ENCODE peak calls at places on chromosomes 13 and 19, in six cellular contexts. E is tibial nerve, D is esophagus squamous epithelium, A is IMR-90, R is A549, J is ovary. K is an unnamed sample.

GRCh38 chr13:65656740-65657329 is 1573.3 kb downstream of the PCDH9 start:
- DNase-seq in E (no peak), D (no peak), A (peak; percentile 30), R (peak; percentile 0), J (no peak), K (no peak)

GRCh38 chr13:73059460-73060250 is 850 bp downstream of the KLF5 start:
- DNase-seq in E (no peak), D (no peak), A (peak; percentile 10), R (no peak), J (peak; percentile 53), K (no peak)

GRCh38 chr19:12140545-12141404 is 625 bp upstream of the ZNF20 start:
- DNase-seq in E (peak; percentile 88), D (peak; percentile 33), A (peak; percentile 80), R (no peak), J (peak; percentile 91), K (peak; percentile 92)

GRCh38 chr13:25001807-25002206 is 94.1 kb upstream of the PABPC3 start:
- DNase-seq in E (no peak), D (no peak), A (no peak), R (no peak), J (no peak), K (no peak)

GRCh38 chr13:76225815-76226489 is 589.8 kb downstream of the LMO7 start:
- DNase-seq in E (no peak), D (no peak), A (peak; percentile 90), R (no peak), J (no peak), K (no peak)

GRCh38 chr13:90950134-90950533 is 397.4 kb upstream of the MIR17HG start:
- DNase-seq in E (no peak), D (no peak), A (no peak), R (no peak), J (no peak), K (no peak)

GRCh38 chr13:63586467-63586866 is 2170.8 kb upstream of the PCDH20 start:
- DNase-seq in E (no peak), D (no peak), A (no peak), R (no peak), J (no peak), K (no peak)

GRCh38 chr13:28346136-28346535 is 148.8 kb downstream of the FLT1 start:
- DNase-seq in E (no peak), D (no peak), A (peak; percentile 38), R (no peak), J (no peak), K (no peak)

GRCh38 chr13:73754727-73755292 is 379.4 kb downstream of the KLF12 start:
- DNase-seq in E (peak; percentile 79), D (no peak), A (peak; percentile 70), R (peak; percentile 4), J (no peak), K (no peak)

GRCh38 chr19:29260477-29261317 is 47.7 kb upstream of the UQCRFS1 start:
- DNase-seq in E (no peak), D (no peak), A (peak; percentile 4), R (no peak), J (no peak), K (no peak)

GRCh38 chr19:45173816-45174215 is 4.2 kb downstream of the TRAPPC6A start:
- DNase-seq in E (no peak), D (no peak), A (peak; percentile 79), R (no peak), J (no peak), K (no peak)

GRCh38 chr19:58387338-58388174 is 487 bp downstream of the RPS5 start:
- DNase-seq in E (no peak), D (no peak), A (no peak), R (no peak), J (no peak), K (no peak)

GRCh38 chr19:47373246-47374240 is 24.4 kb downstream of the DHX34 start:
- DNase-seq in E (no peak), D (no peak), A (no peak), R (no peak), J (no peak), K (no peak)

GRCh38 chr13:45349438-45349837 is 8.5 kb upstream of the TPT1 start:
- DNase-seq in E (no peak), D (no peak), A (peak; percentile 51), R (no peak), J (no peak), K (no peak)

GRCh38 chr13:106373304-106373988 is 162.0 kb downstream of the EFNB2 start:
- DNase-seq in E (no peak), D (no peak), A (no peak), R (no peak), J (no peak), K (no peak)

GRCh38 chr13:35984776-35985453 is 146.3 kb downstream of the DCLK1 start:
- DNase-seq in E (no peak), D (no peak), A (no peak), R (no peak), J (no peak), K (no peak)

GRCh38 chr19:39119830-39120229 is 5.8 kb upstream of the PAK4 start:
- DNase-seq in E (no peak), D (no peak), A (no peak), R (no peak), J (no peak), K (no peak)

GRCh38 chr13:42417624-42418023 is 145.7 kb downstream of the AKAP11 start:
- DNase-seq in E (no peak), D (no peak), A (no peak), R (no peak), J (no peak), K (no peak)

GRCh38 chr19:52297601-52298358 is 811 bp downstream of the ZNF480 start:
- DNase-seq in E (no peak), D (no peak), A (peak; percentile 11), R (no peak), J (no peak), K (no peak)

GRCh38 chr13:26591672-26592071 is 34.2 kb downstream of the WASF3 start:
- DNase-seq in E (no peak), D (no peak), A (no peak), R (no peak), J (no peak), K (no peak)

GRCh38 chr13:20901668-20902437 is 693 bp downstream of the XPO4 start:
- DNase-seq in E (no peak), D (no peak), A (peak; percentile 13), R (peak; percentile 24), J (peak; percentile 26), K (no peak)

GRCh38 chr19:1173160-1173844 is 766 bp downstream of the SBNO2 start:
- DNase-seq in E (no peak), D (no peak), A (no peak), R (no peak), J (peak; percentile 60), K (peak; percentile 79)

GRCh38 chr13:25963681-25964080 is 88.1 kb downstream of the SHISA2 start:
- DNase-seq in E (no peak), D (no peak), A (no peak), R (no peak), J (no peak), K (no peak)

GRCh38 chr13:93881418-93881817 is 598.1 kb downstream of the DCT start:
- DNase-seq in E (no peak), D (no peak), A (peak; percentile 82), R (no peak), J (no peak), K (no peak)

DNA sequence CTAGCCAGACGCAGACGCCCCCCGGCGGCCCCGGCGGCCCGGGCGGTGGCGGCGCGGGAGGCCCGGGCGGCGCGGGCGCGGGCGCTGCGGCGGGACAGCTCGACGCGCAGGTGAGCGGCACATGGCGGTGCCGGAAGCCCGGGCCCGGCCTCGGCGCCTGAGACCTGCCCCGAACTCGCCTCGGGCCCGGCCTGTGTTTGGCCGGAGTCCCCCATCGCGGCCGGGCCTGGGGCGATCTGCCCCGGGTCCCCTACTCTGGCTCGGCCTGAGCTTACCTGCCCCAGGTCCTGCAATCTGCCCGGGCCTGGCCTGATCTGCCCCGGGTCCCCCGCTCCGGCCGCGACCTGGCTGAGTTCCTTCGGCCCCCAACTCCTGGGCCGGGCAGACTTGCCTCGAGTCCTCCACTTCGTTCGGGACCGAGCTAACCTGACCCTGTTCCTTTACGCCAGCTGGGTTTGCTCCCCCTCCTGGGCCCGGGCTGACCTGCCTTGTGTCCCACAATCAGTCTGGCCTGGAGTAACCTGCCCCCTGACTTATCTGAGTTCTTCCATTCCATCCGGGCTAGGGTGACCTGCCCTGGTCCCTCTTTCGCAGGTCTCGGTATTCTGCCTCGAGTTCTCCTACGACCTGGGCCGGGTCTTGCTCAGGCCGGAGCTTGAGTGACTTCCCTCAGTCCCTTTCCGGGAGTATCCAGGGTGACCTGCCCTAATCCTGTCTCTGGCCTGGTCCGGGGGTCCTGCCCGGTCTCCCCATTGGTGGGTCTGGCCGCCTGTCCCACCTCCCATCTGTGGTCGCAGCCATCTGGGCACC is 777 bp downstream of the UPF1 start:
- DNase-seq in E (no peak), D (no peak), A (no peak), R (peak; percentile 25), J (no peak), K (no peak)
- TF ChIP-seq POLR2A in E (no peak), D (no peak), A (no peak), R (no peak), J (no peak), K (no peak)

GRCh38 chr19:13985771-13986347 is 20.3 kb downstream of the RFX1 start:
- DNase-seq in E (no peak), D (no peak), A (no peak), R (no peak), J (no peak), K (no peak)

GRCh38 chr19:13982773-13983172 is 23.3 kb downstream of the RFX1 start:
- DNase-seq in E (no peak), D (no peak), A (no peak), R (no peak), J (no peak), K (no peak)

GRCh38 chr19:13983213-13983889 is 22.8 kb downstream of the RFX1 start:
- DNase-seq in E (no peak), D (no peak), A (no peak), R (no peak), J (no peak), K (no peak)

GRCh38 chr19:13984875-13985741 is 21.0 kb downstream of the RFX1 start:
- DNase-seq in E (no peak), D (no peak), A (no peak), R (no peak), J (no peak), K (no peak)

GRCh38 chr19:13984186-13984585 is 21.9 kb downstream of the RFX1 start:
- DNase-seq in E (no peak), D (no peak), A (no peak), R (no peak), J (no peak), K (no peak)
- H3K4me1 ChIP-seq in E (no peaks in the 10 kb centered on the region), D (peaks cover 52% of the 10 kb centered on the region), A (peaks cover 10% of the 10 kb centered on the region), R (no peaks in the 10 kb centered on the region), J (peaks cover 4% of the 10 kb centered on the region), K (peaks cover 30% of the 10 kb centered on the region)

DNA sequence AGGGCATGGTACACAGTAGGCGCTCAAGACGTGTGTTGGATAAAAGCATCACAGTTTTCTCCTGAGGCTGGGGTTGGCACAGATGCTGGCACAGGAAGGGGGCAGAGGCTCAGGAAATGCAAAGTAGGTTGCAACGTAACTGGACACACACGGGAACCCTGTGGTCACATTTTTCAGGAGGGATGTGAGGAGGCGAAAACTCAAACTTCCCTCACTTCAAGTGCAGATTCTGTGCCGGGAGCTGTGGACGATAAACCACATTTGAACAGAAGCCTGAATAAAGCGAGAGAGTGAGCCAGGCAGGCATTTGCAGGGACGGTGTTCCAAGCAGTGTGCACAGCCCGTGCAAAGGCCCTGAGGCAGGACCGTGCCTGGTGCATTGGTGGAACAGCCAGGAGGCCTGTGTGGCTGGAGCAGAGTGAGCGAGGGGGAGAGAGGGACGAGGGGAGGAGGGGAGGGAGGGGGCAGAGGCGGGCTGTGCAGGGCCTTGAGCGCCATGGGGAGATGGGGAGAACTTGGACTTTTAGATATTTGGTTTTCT is 40.3 kb downstream of the NFIC start:
- DNase-seq in E (no peak), D (no peak), A (no peak), R (no peak), J (peak; percentile 52), K (no peak)
- TF ChIP-seq POLR2A in E (no peak), D (no peak), A (no peak), R (no peak), J (no peak), K (no peak)

GRCh38 chr13:51614350-51614786 is 30.1 kb downstream of the WDFY2 start:
- DNase-seq in E (no peak), D (no peak), A (no peak), R (no peak), J (no peak), K (no peak)
- H3K4me1 ChIP-seq in E (no peaks in the 10 kb centered on the region), D (peaks cover 25% of the 10 kb centered on the region), A (peaks cover 14% of the 10 kb centered on the region), R (peaks cover 17% of the 10 kb centered on the region), J (peaks cover 13% of the 10 kb centered on the region), K (peaks cover 37% of the 10 kb centered on the region)

K was measured in suprapubic skin.